ENCODE peak calls at places on chromosome 13, in eight cellular contexts. One of them, this sample, is unnamed.

GRCh38 chr13:72875233-72875632 is 93.3 kb downstream of the PIBF1 start:
- DNase-seq in thyroid gland: no peak
- DNase-seq in A549: no peak
- DNase-seq in stomach: no peak
- DNase-seq in lower leg skin: no peak
- DNase-seq in endothelial cell of umbilical vein: no peak
- DNase-seq in esophagus squamous epithelium: no peak
- DNase-seq in tibial nerve: no peak
- DNase-seq in this sample: no peak

GRCh38 chr13:19634129-19634740 is 776 bp downstream of the MPHOSPH8 start:
- DNase-seq in thyroid gland: no peak
- DNase-seq in stomach: peak; percentile 33
- DNase-seq in lower leg skin: no peak
- DNase-seq in endothelial cell of umbilical vein: peak; percentile 62
- DNase-seq in A549: peak; percentile 7
- DNase-seq in esophagus squamous epithelium: no peak
- DNase-seq in tibial nerve: peak; percentile 26
- DNase-seq in this sample: no peak

GRCh38 chr13:109481046-109481445 is 305.3 kb downstream of the IRS2 start:
- DNase-seq in lower leg skin: no peak
- DNase-seq in endothelial cell of umbilical vein: no peak
- DNase-seq in tibial nerve: no peak
- DNase-seq in thyroid gland: no peak
- DNase-seq in stomach: no peak
- DNase-seq in A549: no peak
- DNase-seq in esophagus squamous epithelium: no peak
- DNase-seq in this sample: no peak

GRCh38 chr13:63198076-63198475 is 1782.4 kb upstream of the PCDH20 start:
- DNase-seq in A549: no peak
- DNase-seq in thyroid gland: peak; percentile 85
- DNase-seq in lower leg skin: no peak
- DNase-seq in tibial nerve: no peak
- DNase-seq in endothelial cell of umbilical vein: no peak
- DNase-seq in stomach: no peak
- DNase-seq in esophagus squamous epithelium: no peak
- DNase-seq in this sample: no peak

GRCh38 chr13:46759861-46760260 is 37.1 kb downstream of the ESD start:
- DNase-seq in stomach: no peak
- DNase-seq in esophagus squamous epithelium: no peak
- DNase-seq in A549: peak; percentile 34
- DNase-seq in lower leg skin: no peak
- DNase-seq in tibial nerve: no peak
- DNase-seq in endothelial cell of umbilical vein: no peak
- DNase-seq in thyroid gland: no peak
- DNase-seq in this sample: no peak

GRCh38 chr13:25882732-25883357 is 169.0 kb downstream of the SHISA2 start:
- DNase-seq in stomach: no peak
- DNase-seq in endothelial cell of umbilical vein: no peak
- DNase-seq in A549: no peak
- DNase-seq in esophagus squamous epithelium: no peak
- DNase-seq in lower leg skin: no peak
- DNase-seq in tibial nerve: no peak
- DNase-seq in thyroid gland: peak; percentile 13
- DNase-seq in this sample: no peak

GRCh38 chr13:94708031-94708571 is 4.2 kb downstream of the SOX21 start:
- DNase-seq in tibial nerve: no peak
- DNase-seq in lower leg skin: no peak
- DNase-seq in endothelial cell of umbilical vein: no peak
- DNase-seq in stomach: no peak
- DNase-seq in esophagus squamous epithelium: no peak
- DNase-seq in thyroid gland: no peak
- DNase-seq in A549: no peak
- DNase-seq in this sample: no peak

GRCh38 chr13:74136089-74136658 is 2.0 kb upstream of the KLF12 start:
- DNase-seq in endothelial cell of umbilical vein: peak; percentile 62
- DNase-seq in esophagus squamous epithelium: no peak
- DNase-seq in A549: peak; percentile 17
- DNase-seq in stomach: peak; percentile 28
- DNase-seq in thyroid gland: peak; percentile 4
- DNase-seq in tibial nerve: peak; percentile 27
- DNase-seq in lower leg skin: no peak
- DNase-seq in this sample: peak; percentile 15

GRCh38 chr13:36157475-36157874 is 26.3 kb upstream of the DCLK1 start:
- DNase-seq in esophagus squamous epithelium: no peak
- DNase-seq in A549: no peak
- DNase-seq in thyroid gland: no peak
- DNase-seq in endothelial cell of umbilical vein: no peak
- DNase-seq in lower leg skin: no peak
- DNase-seq in tibial nerve: no peak
- DNase-seq in stomach: no peak
- DNase-seq in this sample: no peak

GRCh38 chr13:20118268-20119140 is 42.3 kb downstream of the GJA3 start:
- DNase-seq in stomach: peak; percentile 74
- DNase-seq in endothelial cell of umbilical vein: peak; percentile 39
- DNase-seq in esophagus squamous epithelium: no peak
- DNase-seq in thyroid gland: peak; percentile 80
- DNase-seq in tibial nerve: peak; percentile 10
- DNase-seq in lower leg skin: peak; percentile 90
- DNase-seq in A549: peak; percentile 68
- DNase-seq in this sample: peak; percentile 26

GRCh38 chr13:105406551-105406950 is 1128.9 kb downstream of the EFNB2 start:
- DNase-seq in stomach: no peak
- DNase-seq in endothelial cell of umbilical vein: no peak
- DNase-seq in thyroid gland: no peak
- DNase-seq in tibial nerve: no peak
- DNase-seq in lower leg skin: no peak
- DNase-seq in A549: no peak
- DNase-seq in esophagus squamous epithelium: no peak
- DNase-seq in this sample: no peak

GRCh38 chr13:35818577-35819165 is 312.5 kb downstream of the DCLK1 start:
- DNase-seq in lower leg skin: no peak
- DNase-seq in esophagus squamous epithelium: no peak
- DNase-seq in tibial nerve: no peak
- DNase-seq in endothelial cell of umbilical vein: peak; percentile 43
- DNase-seq in stomach: no peak
- DNase-seq in thyroid gland: no peak
- DNase-seq in A549: peak; percentile 29
- DNase-seq in this sample: peak; percentile 9

GRCh38 chr13:35874704-35875103 is 256.5 kb downstream of the DCLK1 start:
- DNase-seq in thyroid gland: no peak
- DNase-seq in tibial nerve: no peak
- DNase-seq in esophagus squamous epithelium: no peak
- DNase-seq in endothelial cell of umbilical vein: no peak
- DNase-seq in A549: no peak
- DNase-seq in stomach: no peak
- DNase-seq in lower leg skin: peak; percentile 93
- DNase-seq in this sample: no peak

GRCh38 chr13:110677731-110678545 is 28.0 kb downstream of the CARS2 start:
- DNase-seq in tibial nerve: no peak
- DNase-seq in esophagus squamous epithelium: no peak
- DNase-seq in thyroid gland: no peak
- DNase-seq in stomach: no peak
- DNase-seq in lower leg skin: peak; percentile 56
- DNase-seq in endothelial cell of umbilical vein: no peak
- DNase-seq in A549: no peak
- DNase-seq in this sample: no peak

GRCh38 chr13:59176775-59177174 is 987.0 kb downstream of the DIAPH3 start:
- DNase-seq in A549: peak; percentile 5
- DNase-seq in endothelial cell of umbilical vein: no peak
- DNase-seq in stomach: no peak
- DNase-seq in esophagus squamous epithelium: no peak
- DNase-seq in thyroid gland: no peak
- DNase-seq in lower leg skin: no peak
- DNase-seq in tibial nerve: no peak
- DNase-seq in this sample: no peak

GRCh38 chr13:113902956-113903355 is 39.1 kb upstream of the GAS6 start:
- DNase-seq in A549: no peak
- DNase-seq in lower leg skin: peak; percentile 81
- DNase-seq in thyroid gland: no peak
- DNase-seq in tibial nerve: no peak
- DNase-seq in stomach: peak; percentile 8
- DNase-seq in esophagus squamous epithelium: no peak
- DNase-seq in endothelial cell of umbilical vein: no peak
- DNase-seq in this sample: no peak

GRCh38 chr13:30742896-30743295 is 7.6 kb downstream of the ALOX5AP start:
- DNase-seq in tibial nerve: no peak
- DNase-seq in thyroid gland: no peak
- DNase-seq in endothelial cell of umbilical vein: no peak
- DNase-seq in lower leg skin: no peak
- DNase-seq in A549: no peak
- DNase-seq in esophagus squamous epithelium: no peak
- DNase-seq in stomach: no peak
- DNase-seq in this sample: no peak

GRCh38 chr13:30745917-30746686 is 10.8 kb downstream of the ALOX5AP start:
- DNase-seq in thyroid gland: no peak
- DNase-seq in endothelial cell of umbilical vein: peak; percentile 81
- DNase-seq in tibial nerve: no peak
- DNase-seq in esophagus squamous epithelium: no peak
- DNase-seq in A549: no peak
- DNase-seq in lower leg skin: no peak
- DNase-seq in stomach: no peak
- DNase-seq in this sample: no peak

GRCh38 chr13:30744056-30744684 is 8.8 kb downstream of the ALOX5AP start:
- DNase-seq in stomach: peak; percentile 56
- DNase-seq in thyroid gland: peak; percentile 21
- DNase-seq in A549: peak; percentile 35
- DNase-seq in endothelial cell of umbilical vein: peak; percentile 36
- DNase-seq in lower leg skin: no peak
- DNase-seq in esophagus squamous epithelium: peak; percentile 42
- DNase-seq in tibial nerve: no peak
- DNase-seq in this sample: peak; percentile 40

GRCh38 chr13:30744686-30745085 is 9.3 kb downstream of the ALOX5AP start:
- DNase-seq in endothelial cell of umbilical vein: no peak
- DNase-seq in stomach: no peak
- DNase-seq in A549: no peak
- DNase-seq in thyroid gland: no peak
- DNase-seq in esophagus squamous epithelium: no peak
- DNase-seq in tibial nerve: no peak
- DNase-seq in lower leg skin: no peak
- DNase-seq in this sample: no peak

GRCh38 chr13:30743319-30744055 is 8.1 kb downstream of the ALOX5AP start:
- DNase-seq in stomach: peak; percentile 29
- DNase-seq in esophagus squamous epithelium: no peak
- DNase-seq in A549: peak; percentile 89
- DNase-seq in thyroid gland: no peak
- DNase-seq in endothelial cell of umbilical vein: peak; percentile 89
- DNase-seq in lower leg skin: no peak
- DNase-seq in tibial nerve: peak; percentile 63
- DNase-seq in this sample: peak; percentile 61
- TF ChIP-seq POLR2A in stomach: no peak
- TF ChIP-seq POLR2A in esophagus squamous epithelium: no peak
- TF ChIP-seq POLR2A in A549: no peak
- TF ChIP-seq POLR2A in thyroid gland: no peak
- TF ChIP-seq POLR2A in endothelial cell of umbilical vein: no peak
- TF ChIP-seq POLR2A in lower leg skin: no peak
- TF ChIP-seq POLR2A in tibial nerve: no peak
- TF ChIP-seq POLR2A in this sample: no peak

GRCh38 chr13:33471182-33471581 is 185.6 kb upstream of the STARD13 start:
- DNase-seq in tibial nerve: no peak
- DNase-seq in thyroid gland: no peak
- DNase-seq in A549: no peak
- DNase-seq in stomach: no peak
- DNase-seq in endothelial cell of umbilical vein: no peak
- DNase-seq in esophagus squamous epithelium: no peak
- DNase-seq in lower leg skin: no peak
- DNase-seq in this sample: no peak
- TF ChIP-seq POLR2A in tibial nerve: no peak
- TF ChIP-seq POLR2A in thyroid gland: no peak
- TF ChIP-seq POLR2A in A549: no peak
- TF ChIP-seq POLR2A in stomach: no peak
- TF ChIP-seq POLR2A in endothelial cell of umbilical vein: no peak
- TF ChIP-seq POLR2A in esophagus squamous epithelium: no peak
- TF ChIP-seq POLR2A in lower leg skin: no peak
- TF ChIP-seq POLR2A in this sample: no peak

DNA sequence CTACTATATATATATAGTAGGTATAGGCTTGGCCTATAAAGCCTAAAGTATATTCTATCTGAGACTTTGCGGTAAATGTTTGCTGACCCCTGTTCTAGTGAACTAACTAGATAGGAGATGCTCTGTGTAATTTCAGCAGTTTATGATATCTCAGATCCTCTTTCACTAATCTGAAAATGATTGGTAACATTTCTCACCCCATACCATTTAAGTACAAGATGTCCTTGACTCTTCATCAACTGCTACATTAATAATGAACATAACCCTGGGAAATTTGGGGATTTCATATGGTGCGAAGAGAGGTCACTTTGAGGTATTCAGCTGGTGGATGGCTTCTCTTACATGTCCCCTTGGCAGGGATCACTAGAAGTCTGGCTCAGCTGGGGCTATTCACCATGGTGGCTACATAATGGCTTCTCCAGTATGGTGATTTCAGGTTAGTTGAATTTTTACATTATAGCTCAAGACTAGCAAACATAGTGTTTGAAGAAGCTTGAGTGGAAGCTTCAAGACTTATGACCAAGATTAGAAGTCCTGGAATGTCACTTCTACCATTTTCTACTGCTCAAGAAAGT is 103.6 kb upstream of the MYCBP2 start:
- DNase-seq in thyroid gland: no peak
- DNase-seq in endothelial cell of umbilical vein: no peak
- DNase-seq in lower leg skin: no peak
- DNase-seq in esophagus squamous epithelium: no peak
- DNase-seq in tibial nerve: no peak
- DNase-seq in A549: no peak
- DNase-seq in stomach: no peak
- DNase-seq in this sample: no peak
- TF ChIP-seq POLR2A in thyroid gland: no peak
- TF ChIP-seq POLR2A in endothelial cell of umbilical vein: no peak
- TF ChIP-seq POLR2A in lower leg skin: no peak
- TF ChIP-seq POLR2A in esophagus squamous epithelium: no peak
- TF ChIP-seq POLR2A in tibial nerve: no peak
- TF ChIP-seq POLR2A in A549: no peak
- TF ChIP-seq POLR2A in stomach: no peak
- TF ChIP-seq POLR2A in this sample: no peak

DNA sequence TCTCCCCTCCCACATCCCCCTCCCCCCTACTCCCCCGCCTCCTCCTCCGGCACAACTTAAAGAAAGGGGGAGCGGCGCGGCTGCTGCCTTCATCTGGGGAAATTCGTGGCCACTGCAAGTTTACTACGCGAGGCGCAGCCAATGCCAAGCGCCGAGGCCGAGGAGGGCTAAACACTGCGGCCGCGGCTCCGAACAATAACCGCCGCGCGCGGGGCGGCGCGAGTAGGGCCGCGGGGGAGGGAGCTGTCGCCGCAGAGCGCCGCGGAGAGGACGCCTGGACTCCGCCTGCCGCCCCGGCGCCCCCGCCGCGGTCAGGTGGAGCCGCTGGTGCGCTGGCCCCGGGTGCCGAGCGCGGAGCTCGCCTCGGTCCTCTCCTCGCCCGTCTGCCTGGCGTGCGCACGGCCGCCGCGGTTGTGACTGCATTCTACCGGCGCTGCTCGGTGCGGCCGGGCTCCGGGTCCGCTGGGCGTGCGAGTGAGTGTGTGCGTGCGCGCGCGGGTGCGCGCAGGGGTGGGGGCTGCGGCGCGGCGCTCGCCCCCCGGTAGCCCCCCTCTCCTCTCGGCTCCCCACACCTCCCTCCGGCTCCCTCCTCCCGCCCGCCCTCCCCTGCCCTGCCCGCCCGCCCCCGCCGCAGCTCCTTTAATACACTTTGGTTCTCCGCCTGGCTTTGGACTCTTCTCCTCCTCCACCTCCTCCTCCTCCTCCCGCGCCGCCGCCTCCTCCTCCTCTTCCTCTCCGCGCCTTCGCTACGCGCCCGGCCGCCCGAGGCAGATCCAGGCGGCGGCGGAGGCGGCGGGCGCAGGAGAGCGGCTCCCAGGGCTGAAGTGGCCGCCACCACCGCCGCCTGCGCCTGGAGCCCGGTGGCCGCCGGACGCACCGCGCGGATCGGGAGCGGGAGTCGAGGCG is at the start of gene ZIC2:
- DNase-seq in tibial nerve: no peak
- DNase-seq in endothelial cell of umbilical vein: no peak
- DNase-seq in A549: peak; percentile 87
- DNase-seq in stomach: no peak
- DNase-seq in lower leg skin: no peak
- DNase-seq in thyroid gland: no peak
- DNase-seq in esophagus squamous epithelium: no peak
- DNase-seq in this sample: peak; percentile 95
- TF ChIP-seq POLR2A in tibial nerve: no peak
- TF ChIP-seq POLR2A in endothelial cell of umbilical vein: no peak
- TF ChIP-seq POLR2A in A549: peak; percentile 51
- TF ChIP-seq POLR2A in stomach: no peak
- TF ChIP-seq POLR2A in lower leg skin: no peak
- TF ChIP-seq POLR2A in thyroid gland: no peak
- TF ChIP-seq POLR2A in esophagus squamous epithelium: no peak
- TF ChIP-seq POLR2A in this sample: peak; percentile 39

This sample was measured in H54.